ENCODE peak calls at places on chromosomes 1 and 21, in six cellular contexts. L is stimulated activated CD4-positive, alpha-beta T cell treated with anti-CD3 and anti-CD28 coated beads, TNF-alpha, amount 100 ng/mL, for 4 hours; K is skeletal muscle cell; Y is substantia nigra; A is astrocyte of the spinal cord; F is activated gamma-delta T cell treated with Interleukin-2 at 50 U/mL for 16 hours. I is an unnamed sample.

GRCh38 chr1:85599076-85599491 is 18.5 kb downstream of the CCN1 start:
- DNase-seq in Y (no peak), A (no peak), L (no peak), F (no peak), K (no peak), I (no peak)

GRCh38 chr1:54818461-54819194 is 17.5 kb upstream of the TTC22 start:
- DNase-seq in K (no peak), F (no peak), Y (no peak), L (no peak), A (no peak), I (peak)

GRCh38 chr1:162324391-162324790 is 52.3 kb downstream of the SPATA46 start:
- DNase-seq in F (no peak), K (no peak), L (no peak), Y (no peak), A (no peak), I (no peak)

GRCh38 chr21:39444406-39445145 is 1.0 kb downstream of the LCA5L start:
- DNase-seq in K (peak), A (peak), Y (no peak), F (no peak), L (no peak), I (no peak)

GRCh38 chr21:44813727-44814126 is 4.1 kb downstream of the SUMO3 start:
- DNase-seq in A (no peak), K (no peak), F (no peak), L (no peak), Y (no peak), I (no peak)

GRCh38 chr21:37878946-37879660 is 37.2 kb downstream of the KCNJ6 start:
- DNase-seq in Y (no peak), K (no peak), F (no peak), A (peak), L (no peak), I (peak)

GRCh38 chr1:54699936-54700525 is 15.6 kb upstream of the TTC4 start:
- DNase-seq in K (no peak), Y (no peak), F (no peak), A (no peak), L (no peak), I (no peak)

GRCh38 chr1:209583408-209583807 is at the start of gene CAMK1G:
- DNase-seq in F (no peak), Y (no peak), K (no peak), A (peak), L (no peak), I (no peak)

GRCh38 chr1:167173516-167174184 is 47.0 kb upstream of the POU2F1 start:
- DNase-seq in F (no peak), Y (no peak), K (no peak), L (no peak), A (peak), I (no peak)

GRCh38 chr1:192700834-192701271 is 64.9 kb downstream of the RGS13 start:
- DNase-seq in L (no peak), F (no peak), Y (no peak), A (peak), K (peak), I (no peak)

GRCh38 chr1:156845055-156845952 is 13.6 kb downstream of the INSRR start:
- DNase-seq in F (peak), Y (no peak), L (no peak), A (no peak), K (no peak), I (no peak)

GRCh38 chr1:173503391-173503790 is 26.3 kb downstream of the PRDX6 start:
- DNase-seq in L (no peak), K (no peak), Y (no peak), F (no peak), A (no peak), I (no peak)

GRCh38 chr1:47575855-47576757 is 138.3 kb downstream of the FOXD2 start:
- DNase-seq in K (no peak), F (no peak), A (peak), L (no peak), Y (no peak), I (peak)

GRCh38 chr1:179955731-179956130 is 1.1 kb downstream of the CEP350 start:
- DNase-seq in K (no peak), A (no peak), L (no peak), F (no peak), Y (no peak), I (no peak)

GRCh38 chr1:205667909-205668643 is 12.2 kb downstream of the SLC45A3 start:
- DNase-seq in F (no peak), K (no peak), L (no peak), A (no peak), Y (no peak), I (no peak)

GRCh38 chr21:35102488-35103407 is 53.6 kb upstream of the RUNX1 start:
- DNase-seq in A (peak), Y (peak), K (no peak), L (no peak), F (peak), I (no peak)

GRCh38 chr1:182149411-182149965 is 88.0 kb upstream of the ZNF648 start:
- DNase-seq in Y (no peak), L (no peak), A (peak), F (no peak), K (peak), I (no peak)

I was measured in SJSA1.